ENCODE peak calls at places on chromosomes 16 and 17, in seven cellular contexts. T is stimulated activated CD4-positive, alpha-beta T cell treated with anti-CD3 and anti-CD28 coated beads, Interleukin-1b, Interleukin-23, amount 100 ng/mL, for 1 hour; N is psoas muscle; M is GDM1; I is stimulated activated CD8-positive, alpha-beta memory T cell treated with anti-CD3 and anti-CD28 coated beads, Interleukin-4, amount 100 ng/mL, for 48 hours; D is anterior cingulate cortex; Q is HL-60. J is an unnamed sample.

GRCh38 chr17:2178798-2179505 is 124.0 kb downstream of the HIC1 start:
- DNase-seq in T (no peak), N (peak; percentile 22), M (no peak), I (no peak), D (no peak), Q (no peak), J (peak; percentile 61)

GRCh38 chr17:42429726-42430464 is 6.8 kb upstream of the CAVIN1 start:
- DNase-seq in Q (no peak), T (no peak), M (no peak), N (no peak), D (no peak), I (no peak), J (no peak)

GRCh38 chr17:71632328-71632727 is 488.5 kb upstream of the SOX9 start:
- DNase-seq in M (no peak), D (no peak), N (no peak), T (no peak), I (no peak), Q (no peak), J (no peak)

GRCh38 chr17:17935321-17936271 is 36.6 kb downstream of the TOM1L2 start:
- DNase-seq in N (peak; percentile 44), I (no peak), Q (peak; percentile 1), T (no peak), M (no peak), D (no peak), J (no peak)

GRCh38 chr16:89958068-89958467 is 9.5 kb downstream of the DEF8 start:
- DNase-seq in I (peak; percentile 35), Q (peak; percentile 34), T (no peak), M (peak; percentile 60), D (no peak), N (no peak), J (peak; percentile 20)

GRCh38 chr16:69564845-69565610 is 738 bp upstream of the NFAT5 start:
- DNase-seq in M (no peak), T (no peak), Q (no peak), N (no peak), D (no peak), I (no peak), J (no peak)

GRCh38 chr17:28131592-28131991 is 89.1 kb downstream of the NLK start:
- DNase-seq in T (no peak), N (no peak), Q (no peak), D (no peak), I (no peak), M (no peak), J (no peak)

GRCh38 chr16:48367443-48368049 is 17.7 kb downstream of the SIAH1 start:
- DNase-seq in I (no peak), N (no peak), Q (no peak), M (no peak), T (no peak), D (no peak), J (no peak)

GRCh38 chr17:17445296-17445924 is 31.4 kb upstream of the MED9 start:
- DNase-seq in T (no peak), D (no peak), M (no peak), Q (no peak), I (no peak), N (no peak), J (no peak)

GRCh38 chr17:78674595-78675315 is 97.6 kb upstream of the DNAH17 start:
- DNase-seq in N (no peak), Q (no peak), I (no peak), M (no peak), D (no peak), T (no peak), J (no peak)

GRCh38 chr16:89045181-89045815 is 48.4 kb upstream of the ACSF3 start:
- DNase-seq in N (peak; percentile 4), D (no peak), T (no peak), I (no peak), M (no peak), Q (no peak), J (no peak)

GRCh38 chr17:78378225-78379133 is at the start of gene PGS1:
- DNase-seq in N (peak; percentile 84), M (peak; percentile 64), T (peak; percentile 52), Q (peak; percentile 75), D (peak; percentile 74), I (peak; percentile 90), J (peak; percentile 85)

GRCh38 chr16:4489030-4489429 is 12.8 kb downstream of the HMOX2 start:
- DNase-seq in D (no peak), N (no peak), I (no peak), T (no peak), Q (no peak), M (no peak), J (no peak)

GRCh38 chr17:12730931-12731521 is 58.3 kb upstream of the ARHGAP44 start:
- DNase-seq in M (no peak), N (peak; percentile 60), Q (no peak), D (peak; percentile 1), T (no peak), I (no peak), J (peak; percentile 79)

GRCh38 chr17:70636517-70637133 is 467.3 kb downstream of the KCNJ2 start:
- DNase-seq in D (no peak), I (no peak), N (no peak), Q (peak; percentile 17), M (no peak), T (no peak), J (no peak)

GRCh38 chr17:63631626-63632025 is 9.4 kb downstream of the MAP3K3 start:
- DNase-seq in T (no peak), Q (no peak), D (no peak), I (no peak), M (no peak), N (no peak), J (no peak)

GRCh38 chr16:54287758-54288591 is 1.4 kb upstream of the IRX3 start:
- DNase-seq in I (no peak), D (no peak), T (no peak), Q (no peak), M (no peak), N (no peak), J (peak; percentile 18)

GRCh38 chr17:43846963-43847369 is at the start of gene CD300LG:
- DNase-seq in Q (no peak), I (no peak), D (no peak), N (peak; percentile 27), T (no peak), M (peak; percentile 31), J (peak; percentile 49)

J was measured in heart right ventricle.